ENCODE peak calls at places on chromosomes 4 and X, in ten cellular contexts. L, Y, D, A, X, B, E, M, O and Z are unnamed samples.

GRCh38 chrX:37906357-37906756 is 59.0 kb upstream of the DYNLT3 start:
- DNase-seq in A (no peak), E (no peak), B (no peak), Y (no peak), X (no peak), L (no peak), O (no peak), D (no peak), M (no peak), Z (no peak)

GRCh38 chrX:3581609-3582108 is 131.8 kb downstream of the PRKX start:
- DNase-seq in X (no peak), E (no peak), B (no peak), O (no peak), A (no peak), L (no peak), M (no peak), D (no peak), Y (no peak), Z (no peak)

GRCh38 chr4:110270492-110271197 is 72.2 kb upstream of the ELOVL6 start:
- DNase-seq in Y (peak), X (no peak), M (no peak), O (peak), L (no peak), B (no peak), E (no peak), A (no peak), D (peak), Z (no peak)

GRCh38 chr4:77158487-77158861 is 1.5 kb downstream of the CCNG2 start:
- DNase-seq in O (no peak), A (no peak), E (no peak), M (no peak), D (peak), L (peak), X (no peak), Y (no peak), B (no peak), Z (no peak)

GRCh38 chrX:134712272-134712671 is 54.0 kb upstream of the PLAC1 start:
- DNase-seq in D (no peak), Y (no peak), B (no peak), A (no peak), M (no peak), E (no peak), L (no peak), X (no peak), O (no peak), Z (no peak)

GRCh38 chr4:79164961-79165610 is 160.8 kb downstream of the NAA11 start:
- DNase-seq in B (no peak), D (no peak), Y (peak), E (no peak), L (no peak), M (no peak), X (no peak), A (no peak), O (no peak), Z (no peak)

GRCh38 chrX:100883654-100884053 is 9.5 kb upstream of the NOX1 start:
- DNase-seq in D (no peak), A (no peak), X (no peak), L (no peak), O (no peak), M (no peak), Y (no peak), E (no peak), B (no peak), Z (no peak)

GRCh38 chr4:8651661-8652180 is 59.2 kb downstream of the CPZ start:
- DNase-seq in E (no peak), X (no peak), M (no peak), O (no peak), D (no peak), L (no peak), Y (no peak), B (no peak), A (no peak), Z (no peak)

GRCh38 chr4:2948895-2949781 is 14.1 kb downstream of the NOP14 start:
- DNase-seq in D (peak), O (no peak), L (no peak), M (no peak), A (no peak), E (peak), Y (peak), X (no peak), B (no peak), Z (no peak)

DNA sequence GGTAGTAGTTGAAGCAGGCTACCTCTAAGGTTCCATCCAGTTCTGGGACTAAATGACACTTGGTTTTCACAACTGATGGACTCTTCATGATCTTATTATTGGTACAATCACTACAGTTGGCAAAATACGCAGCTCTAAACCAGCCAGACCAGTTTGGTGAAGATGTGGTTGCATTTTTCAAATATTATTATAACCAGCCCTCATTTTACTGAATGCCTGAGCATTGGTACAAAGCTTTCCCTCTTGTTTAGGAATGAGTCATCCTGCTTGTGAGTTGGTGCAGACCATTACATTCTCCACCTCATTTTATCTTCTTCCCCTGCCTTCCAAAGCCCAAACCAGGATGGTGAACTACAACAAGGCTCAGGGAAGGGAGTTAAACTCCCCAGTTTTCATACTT is 223.1 kb downstream of the KDR start:
- DNase-seq in M (no peak), A (peak), O (peak), B (no peak), L (no peak), Y (no peak), X (no peak), D (peak), E (no peak), Z (peak)
- H3K27ac ChIP-seq in M (no peak), A (no peak), O (no peak), B (no peak), L (no peak), Y (no peak), X (no peak), D (no peak), E (no peak), Z (no peak)

DNA sequence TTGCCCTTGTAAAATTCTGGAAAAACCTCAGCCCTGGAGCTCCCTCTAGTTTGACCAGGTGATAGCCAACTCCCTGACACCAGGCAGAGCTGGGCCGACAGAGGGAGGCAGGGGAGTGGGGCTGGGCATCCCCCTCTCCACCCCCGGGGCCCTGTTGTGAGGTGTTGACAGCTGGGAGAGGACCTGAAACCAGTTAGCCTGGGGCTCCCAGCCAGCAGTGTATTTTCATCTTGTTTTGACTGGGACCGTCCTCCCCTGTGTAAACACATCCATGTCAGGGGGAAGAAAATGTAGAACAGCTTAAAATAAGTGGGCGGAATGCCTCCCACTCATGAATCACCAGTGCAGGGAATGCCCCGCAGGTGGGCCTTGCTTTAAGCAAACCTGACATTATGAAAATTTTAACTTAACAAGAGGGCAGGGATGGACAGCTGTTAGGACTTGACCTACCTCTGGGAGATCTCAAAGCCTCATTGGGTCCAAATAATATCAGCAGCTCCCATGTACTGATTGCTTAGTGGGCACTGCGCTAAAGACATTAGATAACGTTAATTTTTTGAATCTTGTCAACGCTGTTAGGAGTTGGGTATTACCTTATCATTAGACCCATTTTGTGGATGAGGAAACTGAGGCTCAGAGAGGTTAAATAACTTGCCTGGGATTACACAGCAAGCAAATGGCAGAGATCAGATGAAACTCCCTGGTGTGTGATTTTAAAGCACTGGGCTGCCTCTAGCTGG is 45.9 kb downstream of the TSC22D3 start:
- DNase-seq in Y (peak), B (no peak), L (peak), M (no peak), O (no peak), D (peak), X (no peak), E (peak), A (peak), Z (no peak)
- H3K27ac ChIP-seq in Y (no peak), B (peak), L (peak), M (peak), O (no peak), D (no peak), X (peak), E (peak), A (peak), Z (no peak)

GRCh38 chrX:44876076-44876475 is 3.1 kb downstream of the KDM6A start:
- DNase-seq in D (peak), A (no peak), B (no peak), E (no peak), X (no peak), O (peak), Y (no peak), M (no peak), L (no peak), Z (no peak)
- H3K27ac ChIP-seq in D (no peak), A (no peak), B (no peak), E (no peak), X (no peak), O (no peak), Y (no peak), M (no peak), L (no peak), Z (no peak)

GRCh38 chr4:95550566-95550965 is 1.8 kb upstream of the UNC5C start:
- DNase-seq in O (no peak), E (no peak), X (no peak), Y (no peak), D (no peak), L (no peak), M (no peak), A (no peak), B (no peak), Z (no peak)
- H3K27ac ChIP-seq in O (no peak), E (peak), X (peak), Y (no peak), D (no peak), L (no peak), M (peak), A (no peak), B (no peak), Z (no peak)

GRCh38 chr4:128600410-128600809 is 209.1 kb upstream of the JADE1 start:
- DNase-seq in A (no peak), E (no peak), B (no peak), Y (no peak), X (no peak), L (peak), M (no peak), D (no peak), O (peak), Z (no peak)
- H3K27ac ChIP-seq in A (no peak), E (peak), B (peak), Y (no peak), X (no peak), L (peak), M (peak), D (no peak), O (peak), Z (peak)

GRCh38 chrX:1486749-1487361 is 34.1 kb upstream of the ASMTL start:
- DNase-seq in A (no peak), M (no peak), X (no peak), B (no peak), Y (no peak), E (peak), L (no peak), O (no peak), D (no peak), Z (no peak)

GRCh38 chrX:1484638-1485019 is 31.9 kb upstream of the ASMTL start:
- DNase-seq in O (no peak), B (no peak), X (no peak), Y (no peak), M (no peak), L (no peak), D (no peak), E (no peak), A (no peak), Z (no peak)

GRCh38 chrX:1485033-1485432 is 32.3 kb upstream of the ASMTL start:
- DNase-seq in A (no peak), B (no peak), Y (no peak), M (no peak), X (no peak), O (no peak), E (no peak), D (no peak), L (no peak), Z (no peak)

GRCh38 chrX:1487401-1487800 is 34.7 kb upstream of the ASMTL start:
- DNase-seq in L (no peak), A (no peak), X (no peak), O (no peak), M (no peak), D (no peak), Y (no peak), B (no peak), E (no peak), Z (no peak)

GRCh38 chrX:1486177-1486576 is 33.5 kb upstream of the ASMTL start:
- DNase-seq in M (no peak), L (no peak), X (no peak), A (no peak), E (no peak), O (no peak), B (no peak), Y (no peak), D (no peak), Z (no peak)
- H3K27ac ChIP-seq in M (no peak), L (no peak), X (no peak), A (no peak), E (peak), O (no peak), B (no peak), Y (no peak), D (no peak), Z (no peak)